ENCODE peak calls at places on chromosome 4, in five cellular contexts. M, V, E, R and X are unnamed samples.

GRCh38 chr4:137124278-137124932 is 407.9 kb downstream of the PCDH18 start:
- DNase-seq in M (peak), V (no peak), E (no peak), R (peak), X (peak)

GRCh38 chr4:80173387-80173786 is 23.9 kb upstream of the PRDM8 start:
- DNase-seq in M (no peak), V (no peak), E (peak), R (peak), X (peak)

GRCh38 chr4:140884431-140885058 is 128.4 kb upstream of the TBC1D9 start:
- DNase-seq in M (peak), V (no peak), E (no peak), R (peak), X (no peak)

GRCh38 chr4:42397256-42397634 is at the start of gene SHISA3:
- DNase-seq in M (peak), V (peak), E (no peak), R (peak), X (no peak)

GRCh38 chr4:152935661-152936445 is at the start of gene FHDC1:
- DNase-seq in M (peak), V (no peak), E (no peak), R (no peak), X (no peak)

GRCh38 chr4:109233585-109233984 is 68.9 kb downstream of the COL25A1 start:
- DNase-seq in M (no peak), V (no peak), E (no peak), R (no peak), X (peak)

GRCh38 chr4:69738872-69739271 is 21.5 kb downstream of the SULT1B1 start:
- DNase-seq in M (no peak), V (no peak), E (no peak), R (no peak), X (no peak)

GRCh38 chr4:27149541-27150212 is 289.0 kb downstream of the STIM2 start:
- DNase-seq in M (no peak), V (no peak), E (no peak), R (peak), X (peak)

GRCh38 chr4:163544407-163545038 is 50.0 kb downstream of the TMA16 start:
- DNase-seq in M (peak), V (peak), E (peak), R (peak), X (no peak)

DNA sequence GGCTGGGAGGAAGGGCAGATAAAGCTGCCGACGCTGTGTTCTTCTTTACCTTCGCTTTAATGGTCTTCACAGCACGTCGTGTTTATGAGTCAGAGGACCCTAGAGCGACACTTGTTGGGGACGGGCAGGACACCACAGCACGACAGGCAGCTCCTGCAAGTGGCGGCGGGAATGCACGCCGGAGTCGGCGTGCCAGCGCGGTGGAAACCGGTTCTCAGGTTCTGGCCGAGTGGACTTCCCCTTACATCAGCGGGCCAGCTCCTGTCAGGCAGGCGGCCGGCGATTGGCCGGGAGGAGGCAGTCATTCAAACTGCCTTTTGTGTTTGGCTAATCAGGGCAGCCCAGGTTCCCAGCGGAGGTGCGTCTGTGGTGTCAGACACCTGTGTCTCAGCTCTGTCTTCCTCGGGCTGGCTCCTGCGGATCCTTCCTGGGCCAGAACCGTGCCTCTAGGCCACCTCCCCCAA is 150.9 kb downstream of the SHROOM3 start:
- DNase-seq in M (peak), V (peak), E (peak), R (peak), X (no peak)
- H3K4me3 ChIP-seq in M (peak), V (peak), E (no peak), R (peak), X (peak)

GRCh38 chr4:83112239-83112638 is 2.3 kb downstream of the PLAC8 start:
- DNase-seq in M (no peak), V (no peak), E (no peak), R (no peak), X (no peak)
- H3K4me3 ChIP-seq in M (no peak), V (no peak), E (peak), R (no peak), X (no peak)

GRCh38 chr4:51859476-51860032 is 16.6 kb downstream of the DCUN1D4 start:
- DNase-seq in M (no peak), V (no peak), E (no peak), R (no peak), X (no peak)

GRCh38 chr4:51855270-51855669 is 12.3 kb downstream of the DCUN1D4 start:
- DNase-seq in M (no peak), V (no peak), E (no peak), R (no peak), X (no peak)

GRCh38 chr4:51858605-51859211 is 15.8 kb downstream of the DCUN1D4 start:
- DNase-seq in M (no peak), V (no peak), E (no peak), R (no peak), X (no peak)

GRCh38 chr4:51853027-51853682 is 10.2 kb downstream of the DCUN1D4 start:
- DNase-seq in M (peak), V (no peak), E (no peak), R (peak), X (no peak)

DNA sequence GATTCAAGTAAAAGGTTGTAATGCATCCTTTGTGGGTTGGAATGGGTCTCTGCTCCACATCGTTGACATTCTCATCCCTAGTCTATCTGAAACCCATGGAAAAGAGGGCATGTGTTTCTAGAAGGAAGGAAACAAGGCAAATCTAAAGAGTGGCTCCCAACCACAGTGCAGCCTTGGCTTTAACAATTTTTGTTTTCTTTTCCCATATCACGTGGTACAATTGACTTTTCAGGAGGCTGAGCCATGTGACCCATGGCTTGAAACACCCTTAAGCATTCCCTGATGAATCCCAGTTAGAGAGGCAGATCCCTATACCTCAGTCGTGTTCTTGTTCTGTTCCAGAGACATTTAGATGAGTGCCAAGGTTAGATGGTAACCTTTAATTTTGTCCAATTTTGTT is 12.8 kb downstream of the DCUN1D4 start:
- DNase-seq in M (no peak), V (no peak), E (no peak), R (no peak), X (no peak)
- H3K4me3 ChIP-seq in M (no peak), V (no peak), E (no peak), R (no peak), X (no peak)

DNA sequence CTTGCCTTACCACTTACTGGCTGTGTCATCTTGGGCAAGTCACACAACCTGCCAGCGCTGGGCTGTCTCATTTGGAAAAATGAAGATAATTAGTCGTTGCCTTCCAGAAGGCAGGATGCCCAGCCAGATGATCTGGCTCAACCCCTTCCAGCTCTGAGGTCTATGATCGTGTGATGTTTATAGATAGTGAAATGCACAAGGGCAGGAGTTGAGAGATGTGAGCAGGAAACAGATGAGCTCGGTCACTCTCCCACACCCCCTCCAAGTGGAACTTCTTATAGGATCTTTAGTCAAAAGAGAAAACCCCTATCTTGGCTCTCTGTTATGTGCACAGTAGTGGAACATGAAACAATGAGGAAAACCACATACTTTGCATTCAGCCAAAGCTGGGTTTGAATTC is 336.8 kb upstream of the PPARGC1A start:
- DNase-seq in M (no peak), V (no peak), E (no peak), R (no peak), X (no peak)
- H3K4me3 ChIP-seq in M (no peak), V (no peak), E (no peak), R (no peak), X (no peak)

DNA sequence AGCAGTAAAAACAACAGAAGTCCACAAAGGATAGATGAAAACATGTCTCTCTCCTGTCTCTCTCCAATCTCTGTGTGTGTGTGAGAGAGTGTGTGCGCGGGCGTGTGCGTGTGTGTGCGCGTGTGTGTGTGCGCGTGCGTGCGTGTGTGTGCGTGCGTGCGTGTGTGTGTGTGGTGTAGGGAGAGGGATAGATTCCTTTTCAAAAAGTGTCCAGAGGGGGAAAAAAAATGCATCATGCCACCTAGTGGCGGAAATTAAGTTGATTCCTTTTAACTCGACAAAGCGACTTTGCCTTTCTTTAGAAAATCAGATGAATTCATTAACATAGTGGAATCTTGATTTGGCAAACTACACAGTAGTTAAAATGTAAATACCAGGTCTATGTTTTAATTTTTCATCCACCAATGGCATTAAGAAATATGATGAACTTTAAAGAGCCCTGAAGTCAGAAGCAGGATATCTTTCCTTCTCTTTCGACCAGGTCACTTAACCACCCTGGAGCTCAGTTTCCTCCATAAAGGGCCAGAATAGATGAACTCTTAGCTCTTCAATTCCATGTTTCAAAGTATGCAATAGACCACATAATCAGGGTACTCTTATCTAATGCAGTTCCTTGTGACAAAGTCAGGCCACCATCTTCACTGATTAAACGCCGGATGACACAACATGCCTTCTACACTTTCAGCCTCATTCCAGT is 162.9 kb downstream of the FBXO8 start:
- DNase-seq in M (peak), V (peak), E (no peak), R (peak), X (peak)
- H3K4me3 ChIP-seq in M (peak), V (peak), E (no peak), R (peak), X (peak)

DNA sequence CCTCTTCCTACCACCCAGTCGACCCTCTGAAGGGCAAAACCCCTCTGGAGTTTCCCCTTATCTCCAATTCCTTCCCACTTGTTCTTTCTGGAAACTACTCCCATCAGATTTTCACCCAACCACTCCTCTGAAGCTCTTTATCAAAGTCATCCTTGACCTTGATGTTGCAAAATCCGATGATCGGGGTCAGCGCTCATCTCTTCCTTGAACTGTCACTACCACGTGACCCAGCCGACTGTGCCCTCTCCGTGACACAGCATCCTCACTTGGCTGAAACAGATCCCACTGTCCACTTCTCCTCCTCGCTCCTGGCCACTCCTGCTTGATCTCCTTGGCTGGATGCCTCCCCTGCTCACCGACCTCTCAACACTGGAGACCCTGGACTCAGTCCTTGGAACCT is 1.1 kb downstream of the CFAP99 start:
- DNase-seq in M (no peak), V (no peak), E (no peak), R (no peak), X (no peak)
- H3K4me3 ChIP-seq in M (no peak), V (peak), E (no peak), R (no peak), X (no peak)

DNA sequence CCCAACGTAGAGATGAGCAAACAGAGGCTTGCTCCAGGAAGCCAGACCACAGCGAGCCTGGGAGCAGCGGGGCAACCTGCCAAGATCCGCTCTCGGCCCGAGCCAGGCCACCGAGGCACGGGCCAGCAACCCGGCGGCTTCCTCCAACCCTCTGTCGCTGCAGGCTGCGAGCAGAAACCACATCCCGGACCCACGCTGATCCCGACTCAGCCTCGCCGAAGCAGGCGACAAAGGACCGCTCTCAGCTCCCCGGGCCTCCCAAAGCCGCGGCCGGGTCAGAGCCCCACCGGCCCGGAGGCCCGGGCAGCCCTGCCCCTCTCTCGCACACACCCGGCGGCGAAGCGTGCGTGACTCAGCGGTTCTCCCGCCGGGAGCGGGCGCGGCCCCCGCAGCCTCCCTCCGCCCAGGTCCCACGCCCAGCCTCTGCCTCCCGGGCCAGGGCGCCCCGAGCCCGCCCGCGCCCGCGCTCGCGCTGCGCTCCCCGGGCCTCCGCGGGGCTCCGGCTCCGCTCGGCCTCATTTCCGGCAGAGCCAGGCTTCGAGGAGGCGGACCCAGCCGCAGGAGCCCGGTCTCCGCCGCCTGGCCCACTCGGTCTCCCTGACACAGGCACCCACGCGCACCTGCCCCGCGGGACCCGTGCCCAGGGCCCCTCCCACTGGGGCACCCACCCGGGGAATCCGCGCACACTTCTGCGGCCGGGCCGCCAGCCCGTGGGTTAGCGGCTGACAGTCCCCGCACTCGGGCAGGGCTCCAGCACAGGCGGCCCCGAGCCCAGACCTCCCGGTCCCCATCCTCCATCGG is 1.7 kb downstream of the PPP2R2C start:
- DNase-seq in M (no peak), V (peak), E (no peak), R (peak), X (no peak)
- H3K4me3 ChIP-seq in M (peak), V (peak), E (no peak), R (no peak), X (peak)

GRCh38 chr4:169099775-169100180 is 89.7 kb upstream of the CBR4 start:
- DNase-seq in M (no peak), V (no peak), E (no peak), R (peak), X (peak)

GRCh38 chr4:169100656-169101055 is 90.6 kb upstream of the CBR4 start:
- DNase-seq in M (no peak), V (no peak), E (no peak), R (no peak), X (no peak)

GRCh38 chr4:169098054-169098896 is 88.2 kb upstream of the CBR4 start:
- DNase-seq in M (no peak), V (no peak), E (no peak), R (peak), X (no peak)

GRCh38 chr4:169102011-169102410 is 92.0 kb upstream of the CBR4 start:
- DNase-seq in M (no peak), V (no peak), E (no peak), R (peak), X (no peak)

GRCh38 chr4:169098969-169099685 is 89.1 kb upstream of the CBR4 start:
- DNase-seq in M (no peak), V (no peak), E (no peak), R (no peak), X (no peak)
- H3K4me3 ChIP-seq in M (no peak), V (no peak), E (no peak), R (no peak), X (no peak)